ENCODE peak calls at places on chromosome 15, in six cellular contexts. Z, W, K, S, M and C are unnamed samples.

GRCh38 chr15:56640127-56640526 is 93.2 kb downstream of the ZNF280D start:
- DNase-seq in K (peak; percentile 31), M (no peak), W (peak; percentile 28), S (no peak), Z (no peak), C (no peak)

GRCh38 chr15:65372787-65373067 is 5.1 kb downstream of the IGDCC3 start:
- DNase-seq in Z (no peak), W (peak; percentile 42), K (no peak), M (no peak), S (no peak), C (no peak)

GRCh38 chr15:81939604-81940440 is 106.0 kb downstream of the MEX3B start:
- DNase-seq in K (peak; percentile 69), M (no peak), S (peak; percentile 50), Z (peak; percentile 43), W (peak; percentile 60), C (peak; percentile 67)

GRCh38 chr15:33656090-33656670 is 312.1 kb upstream of the CHRM5 start:
- DNase-seq in S (no peak), K (no peak), M (no peak), W (no peak), Z (no peak), C (no peak)

GRCh38 chr15:96699871-96700401 is 369.4 kb downstream of the NR2F2 start:
- DNase-seq in W (peak; percentile 69), S (no peak), M (no peak), Z (no peak), K (peak; percentile 68), C (no peak)

GRCh38 chr15:48103647-48104046 is 17.1 kb upstream of the SLC24A5 start:
- DNase-seq in M (no peak), Z (no peak), S (no peak), K (no peak), W (no peak), C (no peak)

GRCh38 chr15:43285609-43286037 is 18.9 kb upstream of the TGM5 start:
- DNase-seq in S (peak; percentile 56), M (peak; percentile 84), W (peak; percentile 76), Z (peak; percentile 42), K (peak; percentile 87), C (peak; percentile 79)

GRCh38 chr15:88337993-88338392 is 81.5 kb upstream of the NTRK3 start:
- DNase-seq in W (peak; percentile 21), K (peak; percentile 25), M (no peak), Z (no peak), S (no peak), C (no peak)

GRCh38 chr15:100998630-100999029 is 79.5 kb downstream of the LRRK1 start:
- DNase-seq in S (no peak), M (no peak), W (no peak), Z (no peak), K (no peak), C (no peak)

GRCh38 chr15:83694030-83694429 is 40.1 kb downstream of the ADAMTSL3 start:
- DNase-seq in K (peak; percentile 60), S (no peak), Z (peak; percentile 60), W (no peak), M (peak; percentile 20), C (no peak)

GRCh38 chr15:80423215-80423614 is 19.0 kb downstream of the ARNT2 start:
- DNase-seq in K (no peak), W (no peak), S (no peak), M (no peak), Z (peak; percentile 62), C (no peak)

GRCh38 chr15:60590935-60591490 is 112.1 kb upstream of the ICE2 start:
- DNase-seq in S (no peak), M (peak; percentile 69), Z (peak; percentile 25), K (peak; percentile 82), W (peak; percentile 91), C (no peak)

GRCh38 chr15:90138071-90138833 is 36.0 kb upstream of the IDH2 start:
- DNase-seq in K (no peak), W (no peak), S (no peak), Z (no peak), M (no peak), C (no peak)

GRCh38 chr15:25717861-25718504 is 145.1 kb downstream of the ATP10A start:
- DNase-seq in K (no peak), M (no peak), Z (peak; percentile 25), S (no peak), W (no peak), C (no peak)

GRCh38 chr15:71133734-71134464 is 18.6 kb downstream of the THSD4 start:
- DNase-seq in K (no peak), S (no peak), Z (no peak), M (no peak), W (no peak), C (no peak)

GRCh38 chr15:34070003-34070402 is 31.0 kb upstream of the AVEN start:
- DNase-seq in Z (no peak), K (no peak), W (peak; percentile 15), S (no peak), M (no peak), C (no peak)

GRCh38 chr15:33119263-33119662 is 75.3 kb downstream of the FMN1 start:
- DNase-seq in Z (no peak), K (no peak), S (no peak), W (no peak), M (no peak), C (no peak)

GRCh38 chr15:43792761-43793493 is 807 bp downstream of the SERF2 start:
- DNase-seq in W (peak; percentile 33), Z (peak; percentile 39), S (no peak), K (peak; percentile 35), M (peak; percentile 44), C (peak; percentile 60)

GRCh38 chr15:58331562-58331902 is 100.3 kb upstream of the LIPC start:
- DNase-seq in W (no peak), K (no peak), M (peak; percentile 26), Z (no peak), S (no peak), C (no peak)

GRCh38 chr15:48190932-48191573 is 412 bp upstream of the CTXN2 start:
- DNase-seq in K (peak; percentile 95), Z (peak; percentile 69), S (no peak), M (peak; percentile 90), W (peak; percentile 94), C (peak; percentile 25)

GRCh38 chr15:79897380-79897678 is 515 bp upstream of the MTHFS start:
- DNase-seq in K (no peak), Z (no peak), M (no peak), S (no peak), W (no peak), C (no peak)

GRCh38 chr15:80328496-80328895 is 75.7 kb upstream of the ARNT2 start:
- DNase-seq in M (no peak), K (no peak), W (no peak), S (no peak), Z (no peak), C (no peak)

GRCh38 chr15:42507514-42507913 is 12.1 kb downstream of the SNAP23 start:
- DNase-seq in W (no peak), K (no peak), Z (no peak), M (no peak), S (no peak), C (no peak)

GRCh38 chr15:57288926-57289650 is 87.2 kb upstream of the CGNL1 start:
- DNase-seq in S (no peak), W (no peak), Z (no peak), M (no peak), K (no peak), C (no peak)

GRCh38 chr15:31265090-31265870 is 61.4 kb upstream of the KLF13 start:
- DNase-seq in S (no peak), Z (no peak), W (peak; percentile 9), M (peak; percentile 46), K (no peak), C (peak; percentile 84)

GRCh38 chr15:60788514-60789091 is 309.7 kb upstream of the ICE2 start:
- DNase-seq in Z (no peak), K (no peak), W (no peak), M (no peak), S (no peak), C (no peak)

GRCh38 chr15:33358303-33358702 is 47.5 kb downstream of the RYR3 start:
- DNase-seq in M (no peak), K (no peak), S (no peak), Z (peak; percentile 9), W (peak; percentile 82), C (no peak)

GRCh38 chr15:39100106-39100505 is 480.8 kb upstream of the THBS1 start:
- DNase-seq in M (no peak), S (no peak), W (no peak), K (no peak), Z (no peak), C (no peak)

GRCh38 chr15:39095218-39095879 is 485.5 kb upstream of the THBS1 start:
- DNase-seq in S (no peak), K (peak; percentile 33), W (peak; percentile 45), Z (no peak), M (no peak), C (no peak)

GRCh38 chr15:39096608-39097007 is 484.3 kb upstream of the THBS1 start:
- DNase-seq in S (no peak), Z (no peak), W (no peak), M (no peak), K (no peak), C (no peak)

GRCh38 chr15:39102431-39102830 is 478.4 kb upstream of the THBS1 start:
- DNase-seq in W (no peak), K (no peak), Z (peak; percentile 85), S (no peak), M (no peak), C (no peak)

GRCh38 chr15:39099524-39099923 is 481.4 kb upstream of the THBS1 start:
- DNase-seq in Z (peak; percentile 58), W (no peak), K (no peak), M (no peak), S (no peak), C (no peak)
- H4K20me1 ChIP-seq in Z (no peaks in the 10 kb centered on the region), W (no peaks in the 10 kb centered on the region), K (no peaks in the 10 kb centered on the region), M (no peaks in the 10 kb centered on the region), S (no peaks in the 10 kb centered on the region), C (no peaks in the 10 kb centered on the region)

GRCh38 chr15:75453703-75454470 is 2.4 kb upstream of the SIN3A start:
- DNase-seq in Z (peak; percentile 100), K (peak; percentile 100), M (peak; percentile 100), W (peak; percentile 100), S (peak; percentile 100), C (peak; percentile 100)
- H3K27ac ChIP-seq in Z (peak overlapping the region; percentile 85), K (peak overlapping the region; percentile 98), M (peak overlapping the region; percentile 98), W (peak overlapping the region; percentile 92), S (peak overlapping the region; percentile 89), C (peak overlapping the region; percentile 96)

GRCh38 chr15:68278345-68279217 is 1.0 kb downstream of the FEM1B start:
- DNase-seq in W (no peak), S (no peak), M (no peak), K (no peak), Z (peak; percentile 66), C (peak; percentile 29)

GRCh38 chr15:68276668-68277067 is 877 bp upstream of the FEM1B start:
- DNase-seq in M (no peak), K (no peak), W (no peak), S (no peak), Z (no peak), C (no peak)

GRCh38 chr15:68277131-68277604 is 377 bp upstream of the FEM1B start:
- DNase-seq in K (peak; percentile 87), W (peak; percentile 81), S (no peak), M (peak; percentile 70), Z (peak; percentile 65), C (no peak)

GRCh38 chr15:68279218-68279533 is 1.6 kb downstream of the FEM1B start:
- DNase-seq in S (no peak), W (no peak), Z (no peak), K (no peak), M (no peak), C (no peak)

GRCh38 chr15:68277605-68278344 is at the start of gene FEM1B:
- DNase-seq in Z (peak; percentile 93), K (peak; percentile 94), S (peak; percentile 81), W (peak; percentile 95), M (peak; percentile 95), C (peak; percentile 90)
- TF ChIP-seq CTCF in Z (no peak), K (no peak), S (no peak), W (no peak), M (no peak), C (no peak)

GRCh38 chr15:63056843-63057242 is 14.3 kb downstream of the TPM1 start:
- DNase-seq in K (no peak), S (no peak), M (no peak), Z (peak; percentile 66), W (no peak), C (no peak)
- H4K20me1 ChIP-seq in K (peaks cover 14% of the 10 kb centered on the region), S (no peaks in the 10 kb centered on the region), M (peaks cover 4% of the 10 kb centered on the region), Z (no peaks in the 10 kb centered on the region), W (peaks cover 52% of the 10 kb centered on the region), C (no peaks in the 10 kb centered on the region)